ENCODE peak calls at places on chromosomes 5 and 9, in five cellular contexts. F, P, K, T and W are unnamed samples.
A peak's percentile ranks its signal among the peaks of the same experiment; 100 is the strongest.

GRCh38 chr5:147410496-147411395 is 99.1 kb downstream of the DPYSL3 start:
- DNase-seq in K (peak; percentile 45), F (no peak), P (peak; percentile 37), T (no peak), W (no peak)

GRCh38 chr5:72956324-72957140 is 691 bp downstream of the FCHO2 start:
- DNase-seq in K (peak; percentile 66), T (no peak), F (no peak), P (peak; percentile 60), W (peak; percentile 54)

GRCh38 chr9:109317979-109318671 is 2.7 kb downstream of the EPB41L4B start:
- DNase-seq in K (no peak), F (no peak), T (no peak), P (no peak), W (peak; percentile 94)

GRCh38 chr5:133382661-133383579 is 229.4 kb downstream of the FSTL4 start:
- DNase-seq in F (no peak), K (no peak), P (no peak), T (no peak), W (no peak)

GRCh38 chr9:137761793-137762192 is 115.8 kb upstream of the CACNA1B start:
- DNase-seq in F (no peak), K (no peak), T (no peak), P (no peak), W (no peak)

GRCh38 chr9:124008307-124008854 is 3.2 kb upstream of the LHX2 start:
- DNase-seq in K (no peak), T (no peak), F (no peak), P (no peak), W (peak; percentile 61)

GRCh38 chr5:32810812-32811211 is 99.7 kb downstream of the NPR3 start:
- DNase-seq in F (no peak), K (peak; percentile 26), P (peak; percentile 58), T (no peak), W (no peak)

GRCh38 chr5:170049713-170050112 is 56.0 kb upstream of the FOXI1 start:
- DNase-seq in K (no peak), F (no peak), P (no peak), T (no peak), W (peak; percentile 9)

GRCh38 chr5:150155258-150156032 is at the start of gene PDGFRB:
- DNase-seq in P (peak; percentile 93), K (peak; percentile 97), F (no peak), T (no peak), W (peak; percentile 8)

GRCh38 chr5:53642006-53642405 is 81.6 kb downstream of the NDUFS4 start:
- DNase-seq in K (peak; percentile 45), F (no peak), P (peak; percentile 18), T (no peak), W (peak; percentile 58)

GRCh38 chr5:169599451-169599850 is 15.9 kb downstream of the SPDL1 start:
- DNase-seq in T (no peak), K (no peak), F (no peak), P (no peak), W (peak; percentile 22)

GRCh38 chr5:105413406-105413990 is 1850.9 kb upstream of the NUDT12 start:
- DNase-seq in T (no peak), K (no peak), F (no peak), P (no peak), W (peak; percentile 8)

GRCh38 chr5:178990491-178990890 is 4.6 kb downstream of the GRM6 start:
- DNase-seq in P (no peak), F (no peak), T (no peak), K (no peak), W (no peak)

GRCh38 chr5:74516217-74516636 is 124.3 kb downstream of the ENC1 start:
- DNase-seq in P (no peak), T (no peak), F (no peak), K (no peak), W (peak; percentile 10)

GRCh38 chr5:139394654-139395566 is at the start of gene PROB1:
- DNase-seq in K (peak; percentile 47), T (no peak), F (no peak), P (no peak), W (no peak)

GRCh38 chr5:139995929-139996328 is 47.2 kb downstream of the NRG2 start:
- DNase-seq in F (no peak), T (no peak), P (no peak), K (no peak), W (no peak)

GRCh38 chr5:157519579-157520253 is 55.9 kb downstream of the ADAM19 start:
- DNase-seq in T (no peak), K (no peak), P (no peak), F (no peak), W (no peak)

GRCh38 chr5:75322066-75322465 is 15.0 kb upstream of the HMGCR start:
- DNase-seq in F (no peak), T (no peak), K (no peak), P (no peak), W (no peak)

GRCh38 chr9:129607026-129607397 is 13.9 kb downstream of the C9orf50 start:
- DNase-seq in F (no peak), P (no peak), T (no peak), K (no peak), W (no peak)

GRCh38 chr5:181255836-181256578 is 4.9 kb downstream of the TRIM52 start:
- DNase-seq in K (peak; percentile 54), F (no peak), P (no peak), T (no peak), W (no peak)

GRCh38 chr5:150538007-150538917 is 30.3 kb downstream of the NDST1 start:
- DNase-seq in K (peak; percentile 36), F (no peak), T (no peak), P (peak; percentile 40), W (peak; percentile 64)

GRCh38 chr9:5326893-5327548 is 12.7 kb downstream of the RLN1 start:
- DNase-seq in P (peak; percentile 1), T (no peak), K (peak; percentile 2), F (no peak), W (peak; percentile 51)

GRCh38 chr9:6763244-6763643 is 5.5 kb downstream of the KDM4C start:
- DNase-seq in P (no peak), F (no peak), T (no peak), K (no peak), W (no peak)

GRCh38 chr9:6758418-6759113 is 793 bp downstream of the KDM4C start:
- DNase-seq in P (peak; percentile 49), T (peak; percentile 49), K (peak; percentile 61), F (no peak), W (peak; percentile 69)

GRCh38 chr9:6757988-6758417 is 230 bp downstream of the KDM4C start:
- DNase-seq in K (no peak), P (no peak), T (no peak), F (peak; percentile 84), W (no peak)

GRCh38 chr9:6759114-6759977 is 1.6 kb downstream of the KDM4C start:
- DNase-seq in P (peak; percentile 83), K (peak; percentile 87), F (no peak), T (peak; percentile 51), W (peak; percentile 53)

DNA sequence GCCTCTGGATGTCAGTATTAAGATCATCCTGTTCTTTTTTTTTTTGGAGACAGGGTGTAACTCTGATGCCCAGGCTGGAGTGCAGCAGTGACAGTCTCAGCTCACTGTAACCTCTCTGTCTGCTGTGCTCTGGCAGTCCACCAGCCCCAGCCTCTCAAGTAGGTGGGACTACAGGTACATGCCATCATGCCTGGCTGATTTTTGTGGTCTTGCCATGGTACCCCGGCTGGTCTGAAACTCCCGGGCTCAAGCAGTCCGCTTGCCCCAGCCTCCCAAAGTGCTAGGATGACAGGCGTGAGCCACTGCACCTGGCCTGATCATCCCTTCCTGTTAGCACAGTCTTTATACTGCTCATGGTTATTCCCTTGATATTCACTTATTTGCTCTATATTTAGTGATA is 3.5 kb downstream of the KDM4C start:
- DNase-seq in P (no peak), T (no peak), F (no peak), K (no peak), W (no peak)
- H3K4me3 ChIP-seq in P (no peak overlapping the region), T (no peak overlapping the region), F (no peak overlapping the region), K (no peak overlapping the region), W (no peak overlapping the region)

DNA sequence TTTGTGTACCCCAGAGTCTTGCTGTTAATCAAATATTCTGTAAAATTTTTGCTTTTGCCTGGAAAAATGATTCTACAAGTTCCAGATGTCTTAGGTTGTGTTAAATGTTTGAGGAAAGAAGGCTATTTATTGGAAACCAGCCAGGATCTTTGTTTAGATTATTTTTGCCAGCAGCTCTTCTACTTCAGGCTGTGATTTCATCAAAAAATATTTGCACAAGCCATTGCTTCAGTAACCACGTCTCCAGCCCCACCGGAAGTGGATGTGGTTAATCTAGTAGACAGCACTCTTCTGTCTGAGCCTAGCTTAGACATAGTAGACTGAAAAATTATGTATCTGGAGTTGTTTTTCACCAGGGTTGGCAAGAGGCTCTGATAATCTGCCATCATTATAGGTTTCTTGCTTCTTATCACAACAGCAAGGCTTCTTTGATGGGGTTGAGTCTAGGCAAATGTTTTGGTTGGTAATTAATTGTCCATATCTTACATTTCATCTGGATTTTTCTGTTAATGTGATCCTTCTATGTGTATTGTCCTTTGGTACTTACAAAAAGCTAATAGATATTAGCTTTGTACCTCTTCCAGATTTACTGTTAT is 17.1 kb downstream of the KCTD16 start:
- DNase-seq in T (peak; percentile 52), P (peak; percentile 97), K (peak; percentile 95), F (peak; percentile 24), W (peak; percentile 85)
- H3K4me3 ChIP-seq in T (no peak overlapping the region), P (no peak overlapping the region), K (no peak overlapping the region), F (no peak overlapping the region), W (no peak overlapping the region)

GRCh38 chr5:77960305-77960704 is 184.2 kb upstream of the TBCA start:
- DNase-seq in P (no peak), K (no peak), F (no peak), T (no peak), W (no peak)

GRCh38 chr5:77957081-77957480 is 180.9 kb upstream of the TBCA start:
- DNase-seq in T (no peak), K (no peak), P (no peak), F (no peak), W (no peak)

GRCh38 chr5:77958642-77959315 is 182.6 kb upstream of the TBCA start:
- DNase-seq in T (no peak), F (no peak), K (no peak), P (no peak), W (no peak)

GRCh38 chr5:77957516-77957915 is 181.4 kb upstream of the TBCA start:
- DNase-seq in K (no peak), P (no peak), F (no peak), T (no peak), W (no peak)

DNA sequence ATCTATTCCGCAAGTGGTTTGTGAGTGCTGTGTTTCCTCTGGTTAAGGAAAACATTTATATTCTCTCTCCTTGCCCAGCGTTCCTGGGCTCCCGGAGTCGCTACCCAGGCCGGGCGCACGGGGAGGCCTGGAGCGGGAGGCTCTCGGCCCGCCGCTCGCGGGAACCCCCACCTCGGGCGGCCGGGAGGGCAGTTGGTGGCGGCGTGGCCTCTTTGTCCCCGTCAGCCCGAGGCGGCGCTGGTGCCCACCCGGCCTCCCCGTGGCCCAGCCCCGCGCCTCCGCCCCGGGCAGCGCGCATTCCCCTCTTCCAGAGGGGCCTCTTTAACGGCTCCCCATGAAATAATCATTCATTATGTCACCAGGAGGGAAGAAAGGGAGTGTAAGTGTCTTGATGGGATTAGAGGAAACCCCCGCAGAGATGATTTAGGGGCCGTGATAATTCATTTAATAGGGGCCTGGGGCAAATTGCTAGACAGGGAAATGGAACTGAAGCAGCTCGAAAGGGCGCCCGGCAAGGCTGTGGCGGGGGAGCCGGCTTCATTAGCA is 181.9 kb upstream of the TBCA start:
- DNase-seq in F (no peak), K (no peak), T (no peak), P (no peak), W (no peak)
- H3K4me3 ChIP-seq in F (no peak overlapping the region), K (peak overlapping the region; percentile 13), T (no peak overlapping the region), P (no peak overlapping the region), W (no peak overlapping the region)

DNA sequence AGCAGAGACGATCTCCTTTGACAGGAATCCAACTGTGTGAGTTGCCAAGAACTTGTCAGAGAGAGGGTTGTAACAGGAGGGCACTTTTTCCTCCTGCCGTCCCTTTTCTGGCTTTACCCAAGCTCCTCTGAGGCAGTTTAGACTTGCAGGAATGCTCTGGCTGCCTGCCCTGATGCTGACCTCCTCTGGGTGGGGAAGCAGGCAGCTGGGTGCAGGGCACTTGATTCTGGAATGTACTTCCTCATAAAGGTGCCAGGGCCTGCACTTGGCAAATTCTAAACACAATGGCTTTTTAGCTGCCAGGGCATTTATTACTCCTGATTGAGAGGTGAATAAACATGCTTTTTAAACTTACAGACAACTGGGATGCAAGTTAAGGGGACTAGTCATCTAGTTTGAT is 190.4 kb downstream of the EPB41L4A start:
- DNase-seq in P (peak; percentile 66), T (no peak), F (no peak), K (peak; percentile 87), W (peak; percentile 88)
- H3K4me3 ChIP-seq in P (no peak overlapping the region), T (no peak overlapping the region), F (no peak overlapping the region), K (no peak overlapping the region), W (peak overlapping the region; percentile 13)